ENCODE peak calls at places on chromosomes 1 and 21, in seven cellular contexts. C is EL; X is CD8-positive, alpha-beta T cell; K is NCI-H510A treated with DMSO at 0.1 percent for 48 hours; I is AG08395; Z is NCI-H345; Y is AG10803. V is an unnamed sample.
A peak's percentile ranks its signal among the peaks of the same experiment; 100 is the strongest.

GRCh38 chr1:33182452-33182851 is 609 bp upstream of the TRIM62 start:
- DNase-seq in C (peak; percentile 25), X (peak; percentile 40), K (peak; percentile 75), I (peak; percentile 11), Z (peak; percentile 42), Y (peak; percentile 68), V (no peak)

GRCh38 chr1:3577300-3577699 is 34.0 kb downstream of the MEGF6 start:
- DNase-seq in C (no peak), X (no peak), K (no peak), I (no peak), Z (peak; percentile 68), Y (no peak), V (no peak)

GRCh38 chr1:157089789-157090188 is 9.8 kb downstream of the ETV3L start:
- DNase-seq in C (no peak), X (no peak), K (no peak), I (no peak), Z (no peak), Y (no peak), V (no peak)

GRCh38 chr1:183864611-183865010 is 59.7 kb downstream of the RGL1 start:
- DNase-seq in C (no peak), X (no peak), K (no peak), I (no peak), Z (no peak), Y (no peak), V (no peak)

GRCh38 chr1:55007626-55008025 is 8.9 kb downstream of the BSND start:
- DNase-seq in C (peak; percentile 88), X (no peak), K (no peak), I (peak; percentile 87), Z (no peak), Y (peak; percentile 76), V (no peak)

GRCh38 chr1:221756830-221757551 is 15.1 kb upstream of the DUSP10 start:
- DNase-seq in C (no peak), X (no peak), K (no peak), I (peak; percentile 10), Z (no peak), Y (no peak), V (no peak)

GRCh38 chr1:7679159-7679872 is 91.8 kb upstream of the VAMP3 start:
- DNase-seq in C (no peak), X (no peak), K (no peak), I (no peak), Z (no peak), Y (no peak), V (no peak)

GRCh38 chr1:171935664-171936063 is 94.4 kb downstream of the DNM3 start:
- DNase-seq in C (no peak), X (no peak), K (no peak), I (no peak), Z (no peak), Y (no peak), V (no peak)

GRCh38 chr1:36446780-36447179 is 3.5 kb downstream of the OSCP1 start:
- DNase-seq in C (no peak), X (no peak), K (no peak), I (no peak), Z (no peak), Y (no peak), V (no peak)

GRCh38 chr1:192860478-192861185 is 51.8 kb downstream of the RGS2 start:
- DNase-seq in C (no peak), X (no peak), K (no peak), I (no peak), Z (no peak), Y (no peak), V (no peak)

GRCh38 chr1:3036646-3037280 is 15.5 kb downstream of the ACTRT2 start:
- DNase-seq in C (no peak), X (no peak), K (no peak), I (no peak), Z (no peak), Y (no peak), V (no peak)

GRCh38 chr1:167373398-167373797 is 144.9 kb downstream of the CD247 start:
- DNase-seq in C (no peak), X (no peak), K (no peak), I (peak; percentile 5), Z (no peak), Y (peak; percentile 38), V (no peak)

GRCh38 chr21:45538381-45539045 is 3.7 kb downstream of the SLC19A1 start:
- DNase-seq in C (no peak), X (no peak), K (no peak), I (no peak), Z (no peak), Y (no peak), V (no peak)

GRCh38 chr1:67674260-67675011 is 10.6 kb upstream of the GADD45A start:
- DNase-seq in C (peak; percentile 54), X (peak; percentile 49), K (peak; percentile 93), I (peak; percentile 27), Z (peak; percentile 65), Y (peak; percentile 74), V (peak; percentile 96)

GRCh38 chr1:213619026-213619425 is 368.7 kb upstream of the PROX1 start:
- DNase-seq in C (no peak), X (no peak), K (no peak), I (no peak), Z (no peak), Y (no peak), V (no peak)

GRCh38 chr1:223531742-223532341 is 133.7 kb downstream of the CAPN8 start:
- DNase-seq in C (peak; percentile 45), X (no peak), K (peak; percentile 74), I (peak; percentile 56), Z (peak; percentile 50), Y (peak; percentile 17), V (peak; percentile 48)

GRCh38 chr1:171403396-171403795 is 81.9 kb upstream of the PRRC2C start:
- DNase-seq in C (peak; percentile 53), X (no peak), K (no peak), I (no peak), Z (peak; percentile 38), Y (peak; percentile 39), V (no peak)

GRCh38 chr1:153790282-153790995 is 15.2 kb downstream of the SLC27A3 start:
- DNase-seq in C (peak; percentile 60), X (no peak), K (peak; percentile 84), I (peak; percentile 83), Z (no peak), Y (peak; percentile 88), V (peak; percentile 85)

GRCh38 chr1:115980998-115981993 is 5.0 kb downstream of the SLC22A15 start:
- DNase-seq in C (peak; percentile 47), X (peak; percentile 51), K (peak; percentile 66), I (peak; percentile 70), Z (peak; percentile 32), Y (peak; percentile 69), V (peak; percentile 41)

GRCh38 chr1:207797229-207797973 is 45.5 kb downstream of the CD46 start:
- DNase-seq in C (peak; percentile 87), X (peak; percentile 82), K (peak; percentile 46), I (peak; percentile 84), Z (peak; percentile 62), Y (peak; percentile 84), V (peak; percentile 91)

GRCh38 chr1:236654511-236654910 is 31.8 kb upstream of the ACTN2 start:
- DNase-seq in C (no peak), X (no peak), K (no peak), I (no peak), Z (no peak), Y (no peak), V (no peak)

GRCh38 chr1:186763107-186763506 is 65.6 kb upstream of the PLA2G4A start:
- DNase-seq in C (peak; percentile 37), X (no peak), K (no peak), I (no peak), Z (no peak), Y (no peak), V (peak; percentile 96)

GRCh38 chr1:236868625-236869467 is 73.8 kb downstream of the MTR start:
- DNase-seq in C (peak; percentile 62), X (peak; percentile 58), K (peak; percentile 4), I (peak; percentile 69), Z (peak; percentile 39), Y (peak; percentile 69), V (peak; percentile 69)

GRCh38 chr1:153745417-153745816 is 17.6 kb downstream of the INTS3 start:
- DNase-seq in C (no peak), X (no peak), K (no peak), I (no peak), Z (no peak), Y (no peak), V (no peak)

GRCh38 chr1:234911787-234912186 is 216.8 kb downstream of the TOMM20 start:
- DNase-seq in C (no peak), X (peak; percentile 76), K (no peak), I (no peak), Z (no peak), Y (no peak), V (peak; percentile 87)

GRCh38 chr1:214402583-214403216 is 121.7 kb downstream of the SMYD2 start:
- DNase-seq in C (peak; percentile 55), X (no peak), K (no peak), I (no peak), Z (no peak), Y (no peak), V (peak; percentile 81)